ENCODE peak calls at places on chromosomes 16 and 17, in eight cellular contexts. Q, T, M, F, P, C, G and D are unnamed samples.

GRCh38 chr16:74279805-74280204 is 16.8 kb upstream of the PSMD7 start:
- DNase-seq in Q (no peak), T (no peak), M (no peak), F (no peak), P (no peak), C (no peak), G (no peak), D (no peak)

GRCh38 chr17:83173180-83173996 is 94.0 kb downstream of the METRNL start:
- DNase-seq in Q (peak; percentile 72), T (peak; percentile 41), M (no peak), F (no peak), P (no peak), C (no peak), G (no peak), D (no peak)

GRCh38 chr17:71633391-71633849 is 487.4 kb upstream of the SOX9 start:
- DNase-seq in Q (no peak), T (no peak), M (peak; percentile 51), F (peak; percentile 89), P (no peak), C (peak; percentile 36), G (peak; percentile 92), D (no peak)

GRCh38 chr16:19481291-19481690 is 40.6 kb downstream of the GDE1 start:
- DNase-seq in Q (no peak), T (no peak), M (no peak), F (peak; percentile 24), P (no peak), C (peak; percentile 15), G (no peak), D (no peak)

GRCh38 chr16:30921459-30921747 is 2.0 kb upstream of the FBXL19 start:
- DNase-seq in Q (no peak), T (no peak), M (no peak), F (no peak), P (no peak), C (no peak), G (no peak), D (no peak)

GRCh38 chr17:9811537-9811936 is 10.3 kb downstream of the GSG1L2 start:
- DNase-seq in Q (no peak), T (no peak), M (no peak), F (no peak), P (no peak), C (no peak), G (no peak), D (no peak)

GRCh38 chr17:47315451-47316266 is 8.1 kb upstream of the EFCAB13 start:
- DNase-seq in Q (no peak), T (no peak), M (peak; percentile 91), F (peak; percentile 89), P (no peak), C (peak; percentile 90), G (peak; percentile 99), D (peak; percentile 12)

GRCh38 chr17:205817-206216 is 24.4 kb upstream of the DOC2B start:
- DNase-seq in Q (peak; percentile 42), T (no peak), M (no peak), F (no peak), P (no peak), C (no peak), G (no peak), D (no peak)

GRCh38 chr17:15377608-15378007 is 36.2 kb upstream of the TEKT3 start:
- DNase-seq in Q (no peak), T (no peak), M (peak; percentile 87), F (peak; percentile 38), P (no peak), C (peak; percentile 89), G (peak; percentile 54), D (no peak)

GRCh38 chr17:63487014-63487339 is 10.1 kb downstream of the ACE start:
- DNase-seq in Q (no peak), T (peak; percentile 35), M (no peak), F (no peak), P (peak; percentile 23), C (no peak), G (no peak), D (no peak)

GRCh38 chr16:19238386-19238785 is 47.1 kb upstream of the CLEC19A start:
- DNase-seq in Q (no peak), T (no peak), M (no peak), F (no peak), P (no peak), C (no peak), G (no peak), D (no peak)

GRCh38 chr17:35969558-35970442 is 11.5 kb downstream of the CCL16 start:
- DNase-seq in Q (peak; percentile 84), T (peak; percentile 85), M (peak; percentile 28), F (peak; percentile 71), P (no peak), C (peak; percentile 88), G (peak; percentile 73), D (peak; percentile 26)

GRCh38 chr17:51228177-51228576 is 31.7 kb downstream of the MBTD1 start:
- DNase-seq in Q (no peak), T (no peak), M (no peak), F (peak; percentile 80), P (no peak), C (peak; percentile 64), G (peak; percentile 68), D (no peak)

GRCh38 chr17:49894761-49895160 is 46.9 kb upstream of the TAC4 start:
- DNase-seq in Q (no peak), T (no peak), M (no peak), F (no peak), P (no peak), C (no peak), G (no peak), D (no peak)

GRCh38 chr16:8878523-8878911 is 3.6 kb upstream of the LITAFD start:
- DNase-seq in Q (no peak), T (no peak), M (peak; percentile 89), F (peak; percentile 90), P (peak; percentile 35), C (peak; percentile 66), G (peak; percentile 86), D (no peak)

GRCh38 chr16:82156761-82157654 is 13.0 kb downstream of the MPHOSPH6 start:
- DNase-seq in Q (no peak), T (peak; percentile 55), M (no peak), F (peak; percentile 70), P (no peak), C (peak; percentile 82), G (peak; percentile 13), D (no peak)

GRCh38 chr17:17354560-17355357 is 51.6 kb downstream of the NT5M start:
- DNase-seq in Q (peak; percentile 93), T (peak; percentile 87), M (peak; percentile 70), F (peak; percentile 84), P (peak; percentile 85), C (peak; percentile 78), G (peak; percentile 60), D (peak; percentile 58)

GRCh38 chr17:13362341-13363122 is 239.2 kb downstream of the HS3ST3A1 start:
- DNase-seq in Q (no peak), T (no peak), M (peak; percentile 69), F (peak; percentile 94), P (no peak), C (peak; percentile 25), G (peak; percentile 91), D (no peak)

GRCh38 chr17:27458524-27458908 is 2.3 kb downstream of the KSR1 start:
- DNase-seq in Q (no peak), T (no peak), M (no peak), F (no peak), P (no peak), C (no peak), G (no peak), D (no peak)

GRCh38 chr16:4115209-4115940 is 867 bp downstream of the ADCY9 start:
- DNase-seq in Q (peak; percentile 89), T (peak; percentile 86), M (peak; percentile 52), F (peak; percentile 92), P (peak; percentile 74), C (peak; percentile 84), G (peak; percentile 74), D (no peak)
- H3K27ac ChIP-seq in Q (no peak overlapping the region), T (peak overlapping the region; percentile 24), M (no peak overlapping the region), F (no peak overlapping the region), P (peak overlapping the region; percentile 79), C (no peak overlapping the region), G (peak overlapping the region; percentile 28), D (peak overlapping the region; percentile 7)

DNA sequence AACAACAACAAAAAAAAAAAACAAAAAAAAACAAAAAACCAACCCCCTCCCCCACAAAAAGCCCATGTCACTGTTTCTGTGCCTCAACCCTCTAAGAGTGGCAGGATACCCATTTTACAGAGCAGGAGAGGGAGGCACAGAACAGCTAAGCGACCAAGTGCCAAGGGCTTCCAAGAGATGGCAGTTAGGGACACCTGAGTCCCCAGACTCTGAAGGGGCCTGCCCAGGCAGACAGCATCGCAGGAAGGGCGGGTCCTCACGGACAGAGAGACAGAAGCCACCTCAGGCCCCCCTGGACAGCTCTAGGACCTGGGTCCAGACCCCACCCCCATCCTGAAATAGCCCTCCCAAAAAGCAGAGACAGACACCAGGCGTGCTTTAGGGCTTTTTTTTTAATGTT is 21.6 kb upstream of the CPSF4L start:
- DNase-seq in Q (no peak), T (peak; percentile 41), M (no peak), F (no peak), P (no peak), C (no peak), G (no peak), D (no peak)
- H3K4me1 ChIP-seq in Q (peaks cover 38% of the 10 kb centered on the region), T (peaks cover 26% of the 10 kb centered on the region), M (peaks cover 30% of the 10 kb centered on the region), F (peaks cover 9% of the 10 kb centered on the region), P (peaks cover 65% of the 10 kb centered on the region), C (peaks cover 21% of the 10 kb centered on the region), G (peaks cover 13% of the 10 kb centered on the region), D (no peaks in the 10 kb centered on the region)

GRCh38 chr17:53278466-53278865 is 544.3 kb upstream of the KIF2B start:
- DNase-seq in Q (no peak), T (no peak), M (no peak), F (no peak), P (no peak), C (no peak), G (no peak), D (no peak)
- H3K27ac ChIP-seq in Q (no peak overlapping the region), T (no peak overlapping the region), M (no peak overlapping the region), F (no peak overlapping the region), P (no peak overlapping the region), C (no peak overlapping the region), G (no peak overlapping the region), D (no peak overlapping the region)

GRCh38 chr17:28471531-28472342 is 1.7 kb upstream of the SLC13A2 start:
- DNase-seq in Q (no peak), T (no peak), M (no peak), F (no peak), P (no peak), C (no peak), G (no peak), D (no peak)

GRCh38 chr17:28470266-28471126 is 2.9 kb upstream of the SLC13A2 start:
- DNase-seq in Q (no peak), T (no peak), M (no peak), F (no peak), P (no peak), C (no peak), G (no peak), D (no peak)

GRCh38 chr17:28469376-28469775 is 4.1 kb upstream of the SLC13A2 start:
- DNase-seq in Q (no peak), T (no peak), M (no peak), F (no peak), P (no peak), C (no peak), G (no peak), D (no peak)

GRCh38 chr17:28472871-28473497 is 460 bp upstream of the SLC13A2 start:
- DNase-seq in Q (no peak), T (no peak), M (no peak), F (no peak), P (no peak), C (no peak), G (no peak), D (no peak)

DNA sequence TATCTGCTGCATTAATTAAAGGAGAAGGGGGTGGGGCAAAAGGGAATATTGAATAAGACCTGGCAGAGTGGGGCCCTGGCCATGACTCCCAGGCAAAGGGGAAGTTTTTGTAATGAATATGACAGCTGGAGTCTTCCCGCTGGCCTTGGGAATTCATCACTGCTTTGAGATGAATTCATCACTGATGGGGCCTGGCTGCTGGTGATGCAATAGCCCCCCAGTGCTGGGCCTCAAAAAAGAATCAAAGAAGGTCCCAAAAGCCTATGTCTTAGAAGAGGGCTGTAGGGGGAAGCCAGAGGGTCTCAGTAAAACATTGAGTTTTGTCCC is 2.4 kb upstream of the SLC13A2 start:
- DNase-seq in Q (no peak), T (no peak), M (no peak), F (peak; percentile 22), P (no peak), C (no peak), G (no peak), D (no peak)
- H3K4me1 ChIP-seq in Q (no peaks in the 10 kb centered on the region), T (peaks cover 4% of the 10 kb centered on the region), M (no peaks in the 10 kb centered on the region), F (peaks cover 12% of the 10 kb centered on the region), P (peaks cover 4% of the 10 kb centered on the region), C (peaks cover 33% of the 10 kb centered on the region), G (peaks cover 3% of the 10 kb centered on the region), D (no peaks in the 10 kb centered on the region)